ENCODE peak calls at places on chromosomes 6 and 20, in seven cellular contexts. D is endothelial cell of umbilical vein, S is spleen, T is stomach, V is sigmoid colon, C is transverse colon, K is suprapubic skin. H is an unnamed sample.

GRCh38 chr6:133129556-133129955 is 111.6 kb upstream of the EYA4 start:
- DNase-seq in T (no peak), V (no peak), S (no peak), D (no peak), C (no peak), K (no peak), H (no peak)

GRCh38 chr20:24685736-24686135 is 216.3 kb downstream of the SYNDIG1 start:
- DNase-seq in K (peak; percentile 29), V (peak; percentile 22), C (no peak), D (no peak), T (no peak), S (peak; percentile 41), H (no peak)

GRCh38 chr20:47111576-47111975 is 216.9 kb downstream of the EYA2 start:
- DNase-seq in S (no peak), C (no peak), T (no peak), V (no peak), D (no peak), K (no peak), H (no peak)

GRCh38 chr6:146154197-146154596 is 125.3 kb downstream of the GRM1 start:
- DNase-seq in S (no peak), C (no peak), D (no peak), V (no peak), K (no peak), T (no peak), H (no peak)

GRCh38 chr6:155959898-155960297 is 504.3 kb upstream of the NOX3 start:
- DNase-seq in S (no peak), T (no peak), V (no peak), C (peak; percentile 24), K (no peak), D (no peak), H (no peak)

GRCh38 chr20:33814238-33814712 is 3.1 kb downstream of the CHMP4B start:
- DNase-seq in C (peak; percentile 65), T (no peak), S (no peak), V (no peak), K (no peak), D (peak; percentile 66), H (no peak)

GRCh38 chr6:121382467-121383121 is 48.3 kb upstream of the TBC1D32 start:
- DNase-seq in C (peak; percentile 87), V (no peak), S (no peak), T (no peak), D (no peak), K (no peak), H (no peak)

GRCh38 chr6:12266571-12266970 is 23.6 kb upstream of the EDN1 start:
- DNase-seq in C (no peak), K (no peak), D (no peak), T (no peak), V (no peak), S (no peak), H (no peak)

DNA sequence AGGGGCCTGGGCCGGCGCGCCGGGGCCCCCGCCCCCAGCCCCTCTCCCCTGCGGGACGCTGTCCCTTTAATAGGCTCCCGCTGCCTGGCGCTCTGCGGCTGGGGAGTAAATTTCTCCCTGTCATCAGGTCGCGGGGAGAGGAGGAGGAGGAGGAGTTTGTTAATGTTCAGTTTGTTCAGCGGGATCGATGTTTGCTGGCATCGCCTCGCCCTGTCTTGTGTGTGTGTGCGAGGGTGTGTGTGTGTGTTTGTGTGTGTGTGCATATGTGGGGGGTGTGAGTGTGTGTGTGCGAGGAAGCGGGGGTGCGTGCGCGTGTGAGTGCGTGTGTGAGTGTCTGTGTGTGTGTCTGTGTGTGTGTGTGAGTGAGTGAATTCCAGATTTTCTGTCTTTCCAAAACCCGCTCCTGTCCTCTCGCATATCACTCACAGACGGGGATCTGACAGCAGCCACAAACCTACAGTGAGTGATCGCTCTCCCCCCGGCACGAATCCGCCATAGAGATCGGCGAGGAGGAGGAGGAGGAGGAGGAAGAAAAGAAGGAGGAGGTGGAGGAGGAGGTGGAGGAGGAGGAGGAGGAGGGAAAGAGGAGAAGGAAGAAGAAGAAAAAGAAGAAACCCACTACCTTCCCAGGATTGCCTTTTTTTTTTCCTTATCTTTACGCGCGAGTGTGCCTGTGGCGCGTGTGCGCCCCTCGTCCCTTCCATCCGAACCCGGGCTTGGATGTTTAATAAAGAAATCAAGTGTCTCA is at the start of gene TSHZ2:
- DNase-seq in S (no peak), K (peak; percentile 77), V (peak; percentile 78), C (no peak), D (no peak), T (peak; percentile 44), H (peak; percentile 77)
- TF ChIP-seq POLR2AphosphoS5 in S (no peak), K (no peak), V (no peak), C (no peak), D (no peak), T (no peak), H (no peak)

DNA sequence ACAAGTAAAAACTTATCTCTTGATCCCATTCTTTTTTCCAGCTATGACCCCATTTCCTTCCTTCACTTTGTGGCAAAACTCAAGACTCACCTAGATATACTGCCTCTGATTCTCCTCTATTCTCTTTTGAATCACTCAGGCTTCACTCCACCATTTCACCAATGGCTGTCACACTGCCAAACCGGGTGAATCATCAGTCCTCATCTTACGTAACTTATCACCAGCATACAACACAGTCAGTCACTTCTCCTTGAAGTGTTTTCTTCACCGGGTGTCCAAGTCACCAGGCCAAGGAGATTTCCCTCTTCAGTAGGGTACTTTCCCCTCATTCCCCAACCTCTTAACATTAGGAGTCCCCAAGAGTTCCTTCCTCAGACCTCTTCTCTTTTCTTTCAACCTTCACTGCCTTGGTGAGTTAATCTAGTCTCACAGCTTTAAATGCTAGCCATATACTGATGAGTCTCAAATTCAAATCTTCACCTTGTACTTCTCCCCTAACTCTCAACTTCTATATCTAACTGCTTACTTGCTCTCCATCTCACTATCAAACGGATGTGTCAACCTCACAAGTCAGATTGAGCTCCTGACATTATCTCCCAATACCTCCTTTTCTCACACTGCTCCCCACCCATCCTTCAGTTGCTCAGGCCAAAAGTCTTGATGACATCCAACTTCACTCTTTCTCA is 6.0 kb downstream of the TMEM242 start:
- DNase-seq in C (peak; percentile 72), V (peak; percentile 90), K (peak; percentile 88), D (peak; percentile 98), S (no peak), T (peak; percentile 78), H (peak; percentile 78)
- TF ChIP-seq POLR2AphosphoS5 in C (no peak), V (peak; percentile 43), K (peak; percentile 39), D (no peak), S (no peak), T (peak; percentile 47), H (no peak)

GRCh38 chr20:62843656-62844055 is 18.0 kb downstream of the TCFL5 start:
- DNase-seq in K (no peak), D (no peak), C (no peak), T (no peak), V (peak; percentile 44), S (no peak), H (no peak)

GRCh38 chr20:62844182-62844581 is 17.4 kb downstream of the TCFL5 start:
- DNase-seq in C (no peak), K (no peak), V (peak; percentile 6), D (no peak), S (no peak), T (no peak), H (no peak)

GRCh38 chr20:62839816-62840215 is 21.8 kb downstream of the TCFL5 start:
- DNase-seq in C (no peak), K (no peak), V (no peak), D (no peak), T (no peak), S (no peak), H (no peak)

GRCh38 chr20:62840244-62841197 is 21.1 kb downstream of the TCFL5 start:
- DNase-seq in S (no peak), D (no peak), K (no peak), V (no peak), T (no peak), C (no peak), H (no peak)

GRCh38 chr20:62841705-62842212 is 19.9 kb downstream of the TCFL5 start:
- DNase-seq in T (no peak), D (no peak), K (no peak), V (no peak), S (no peak), C (no peak), H (no peak)
- TF ChIP-seq POLR2AphosphoS5 in T (no peak), D (no peak), K (no peak), V (no peak), S (no peak), C (no peak), H (no peak)

DNA sequence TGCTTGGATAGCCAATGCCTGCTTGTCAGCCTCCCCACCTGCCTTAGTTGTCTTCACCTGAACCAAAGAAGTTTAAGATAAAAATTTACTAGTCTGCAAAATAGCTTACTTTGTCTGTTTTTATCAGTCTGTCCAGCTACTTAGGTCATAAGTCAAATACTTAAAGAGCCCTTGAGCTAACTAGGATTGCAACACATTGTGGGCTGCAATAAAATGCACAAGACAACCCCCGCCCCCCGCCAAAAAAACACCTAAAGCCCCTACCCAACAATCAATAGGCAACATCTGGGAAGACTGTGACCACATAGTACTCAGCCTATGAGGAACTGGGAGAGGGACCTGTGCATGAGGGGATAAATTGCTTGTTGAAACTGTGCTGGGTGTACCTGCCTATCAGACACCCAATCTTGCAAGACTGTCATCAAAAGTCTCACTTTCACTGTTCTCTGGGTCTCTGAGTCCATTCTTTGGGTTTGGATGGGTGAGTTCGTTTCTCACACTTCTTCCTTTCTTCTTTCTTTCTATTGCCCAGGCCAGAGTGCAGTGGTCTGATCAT is 27.3 kb upstream of the ABCC10 start:
- DNase-seq in C (no peak), T (no peak), V (no peak), S (no peak), K (no peak), D (no peak), H (no peak)
- TF ChIP-seq POLR2AphosphoS5 in C (no peak), T (no peak), V (no peak), S (no peak), K (no peak), D (no peak), H (no peak)

GRCh38 chr6:114342826-114343781 is at the start of gene HS3ST5:
- DNase-seq in K (peak; percentile 51), C (peak; percentile 26), D (no peak), S (peak; percentile 72), V (peak; percentile 66), T (no peak), H (no peak)
- TF ChIP-seq POLR2AphosphoS5 in K (no peak), C (no peak), D (no peak), S (no peak), V (no peak), T (no peak), H (no peak)

DNA sequence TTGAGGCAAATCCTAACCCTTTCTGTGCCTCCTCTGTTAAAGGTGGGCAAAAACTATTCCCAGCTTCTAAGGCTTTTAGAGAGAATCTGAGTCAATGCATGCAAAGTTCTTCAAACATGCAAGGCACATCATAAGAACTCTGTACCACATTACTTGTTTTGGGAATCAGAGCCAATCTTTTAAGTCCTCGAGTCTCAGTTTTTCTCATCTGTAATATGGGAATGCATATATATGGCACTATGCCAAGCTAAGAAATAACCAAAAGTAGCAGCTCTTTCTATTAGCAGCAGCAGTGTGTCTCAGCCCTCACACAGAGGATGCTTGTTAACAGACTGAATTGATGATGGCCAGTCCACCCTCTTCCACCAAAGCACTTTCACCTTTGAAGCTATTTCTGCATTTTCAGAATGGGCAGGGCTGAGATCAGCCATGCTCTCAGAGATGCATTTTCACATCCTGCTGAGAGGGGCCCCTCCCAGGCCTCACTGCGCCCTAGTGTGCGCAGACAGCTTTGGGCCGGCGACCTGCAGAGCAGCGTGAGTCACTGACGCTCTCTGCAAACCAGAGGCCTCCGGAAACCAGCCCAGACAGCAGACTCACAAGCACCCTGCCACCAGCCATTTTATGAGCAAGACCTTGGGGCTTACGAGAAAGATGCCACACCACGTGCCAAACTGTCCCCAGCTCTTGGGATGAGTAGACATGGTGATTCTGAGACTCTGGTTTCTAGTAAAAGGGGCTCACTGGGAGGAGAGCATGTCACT is 138.0 kb downstream of the NFATC2 start:
- DNase-seq in V (no peak), D (no peak), S (peak; percentile 95), C (peak; percentile 73), K (no peak), T (peak; percentile 55), H (no peak)
- TF ChIP-seq POLR2AphosphoS5 in V (no peak), D (no peak), S (peak; percentile 79), C (no peak), K (no peak), T (no peak), H (no peak)